ENCODE peak calls at places on chromosomes 16 and 17, in seven cellular contexts. T, U, D, A, C, E and M are unnamed samples. For H3K9me3, the result is how much of the 10 kb centered on the place peaks cover.

GRCh38 chr17:16215002-16215272 is 397 bp downstream of the NCOR1 start:
- DNase-seq in T (no peak), U (peak), D (no peak), A (no peak), C (peak), E (peak), M (no peak)

GRCh38 chr17:29562615-29563014 is 4.2 kb downstream of the ABHD15 start:
- DNase-seq in T (no peak), U (no peak), D (no peak), A (no peak), C (no peak), E (no peak), M (no peak)

GRCh38 chr17:78748048-78748729 is 33.9 kb downstream of the CYTH1 start:
- DNase-seq in T (no peak), U (no peak), D (no peak), A (no peak), C (no peak), E (no peak), M (no peak)

GRCh38 chr16:67641779-67642708 is 2.9 kb upstream of the CARMIL2 start:
- DNase-seq in T (peak), U (no peak), D (no peak), A (no peak), C (no peak), E (peak), M (no peak)

GRCh38 chr17:11618861-11619566 is 20.7 kb downstream of the DNAH9 start:
- DNase-seq in T (no peak), U (no peak), D (no peak), A (no peak), C (no peak), E (peak), M (no peak)

GRCh38 chr17:63995626-63996025 is 2.5 kb upstream of the PRR29 start:
- DNase-seq in T (no peak), U (no peak), D (no peak), A (no peak), C (peak), E (no peak), M (no peak)

GRCh38 chr16:52552643-52553042 is 5.7 kb upstream of the TOX3 start:
- DNase-seq in T (no peak), U (no peak), D (no peak), A (no peak), C (no peak), E (no peak), M (peak)

GRCh38 chr17:61436995-61437704 is 15.1 kb upstream of the TBX4 start:
- DNase-seq in T (no peak), U (no peak), D (no peak), A (no peak), C (no peak), E (no peak), M (no peak)

GRCh38 chr16:67862623-67863583 is 9.9 kb upstream of the EDC4 start:
- DNase-seq in T (peak), U (no peak), D (no peak), A (no peak), C (no peak), E (peak), M (no peak)

GRCh38 chr16:49598386-49599170 is 225.0 kb downstream of the C16orf78 start:
- DNase-seq in T (no peak), U (no peak), D (no peak), A (no peak), C (no peak), E (peak), M (no peak)

GRCh38 chr17:45709889-45710288 is 74.2 kb upstream of the CRHR1 start:
- DNase-seq in T (no peak), U (no peak), D (no peak), A (no peak), C (peak), E (no peak), M (no peak)
- H3K9me3 ChIP-seq in T (under half), U (under half), D (under half), A (under half), C (under half), E (under half), M (under half)

GRCh38 chr16:35182043-35182677 is 1722.7 kb downstream of the TP53TG3F start:
- DNase-seq in T (no peak), U (no peak), D (no peak), A (no peak), C (no peak), E (no peak), M (no peak)
- H3K9me3 ChIP-seq in T (under half), U (under half), D (under half), A (under half), C (under half), E (half or more), M (under half)

DNA sequence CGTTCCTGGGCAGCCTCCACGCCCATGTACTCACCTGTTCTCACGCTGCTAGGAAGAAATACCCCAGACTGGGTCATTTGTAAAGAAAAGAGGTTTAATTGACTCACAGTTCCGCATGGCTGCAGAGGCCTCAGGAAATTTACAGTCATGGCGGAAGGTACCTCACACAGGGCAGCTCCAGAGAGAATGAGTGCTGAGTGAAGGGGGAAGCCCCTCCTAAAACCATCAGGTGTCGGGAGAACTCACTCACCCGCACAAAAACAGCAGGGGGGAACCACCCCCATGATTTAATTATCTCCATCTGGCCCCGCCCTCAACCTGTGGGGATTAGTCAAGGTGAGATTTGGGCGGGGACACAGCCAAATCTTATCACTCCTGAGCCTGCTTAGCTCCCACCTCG is 18.2 kb downstream of the RAB40C start:
- DNase-seq in T (no peak), U (no peak), D (no peak), A (no peak), C (no peak), E (no peak), M (no peak)
- H3K9me3 ChIP-seq in T (under half), U (under half), D (under half), A (under half), C (under half), E (under half), M (under half)

GRCh38 chr16:3216263-3216640 is 18.7 kb downstream of the ZNF200 start:
- DNase-seq in T (no peak), U (no peak), D (no peak), A (no peak), C (no peak), E (no peak), M (no peak)
- H3K9me3 ChIP-seq in T (under half), U (half or more), D (under half), A (under half), C (under half), E (under half), M (under half)

DNA sequence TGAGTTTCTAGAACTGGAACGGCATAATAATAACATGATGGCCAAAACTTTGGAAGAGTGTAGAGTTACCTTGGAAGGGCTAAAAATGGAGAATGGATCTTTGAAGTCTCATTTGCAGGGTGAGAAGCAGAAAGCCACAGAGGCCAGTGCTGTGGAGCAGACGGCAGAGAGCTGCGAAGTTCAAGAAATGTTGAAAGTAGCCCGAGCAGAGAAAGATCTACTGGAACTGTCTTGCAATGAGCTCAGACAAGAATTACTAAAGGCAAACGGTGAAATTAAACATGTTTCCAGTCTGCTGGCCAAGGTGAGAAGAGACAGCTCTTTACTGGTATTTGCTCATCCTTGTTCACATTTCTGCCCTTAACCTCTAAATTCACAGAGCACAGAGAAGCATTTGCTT is 196.4 kb downstream of the SPECC1 start:
- DNase-seq in T (no peak), U (no peak), D (no peak), A (no peak), C (no peak), E (no peak), M (no peak)
- H3K9me3 ChIP-seq in T (under half), U (under half), D (under half), A (under half), C (under half), E (under half), M (under half)

DNA sequence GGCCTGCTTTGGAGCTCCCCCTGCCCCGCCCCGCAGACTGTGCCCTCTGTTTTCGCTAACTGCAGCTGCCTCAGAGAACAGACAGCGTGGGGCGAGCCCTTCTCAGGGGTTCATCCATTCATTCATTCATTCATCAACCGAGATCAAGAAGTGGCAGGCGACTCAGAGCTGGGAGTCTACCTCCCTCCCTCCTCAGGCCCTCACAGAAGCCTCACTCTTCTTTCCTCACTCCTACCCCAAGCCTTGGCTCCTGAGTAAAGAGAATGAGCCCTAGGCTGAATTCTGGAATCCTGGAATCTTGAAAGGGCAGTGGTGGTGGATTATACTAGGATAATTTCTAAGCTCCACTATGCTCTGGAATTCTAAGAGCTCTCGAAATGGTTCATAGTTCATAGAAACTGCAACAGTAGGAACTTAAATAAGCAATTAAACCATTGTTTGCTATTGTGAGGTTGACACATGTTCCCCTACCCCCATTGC is 2.3 kb upstream of the DLX3 start:
- DNase-seq in T (no peak), U (no peak), D (no peak), A (no peak), C (no peak), E (no peak), M (no peak)
- H3K9me3 ChIP-seq in T (under half), U (under half), D (under half), A (under half), C (under half), E (under half), M (under half)

GRCh38 chr16:87352818-87353217 is 30.8 kb downstream of the FBXO31 start:
- DNase-seq in T (no peak), U (no peak), D (no peak), A (no peak), C (peak), E (no peak), M (no peak)
- H3K9me3 ChIP-seq in T (under half), U (under half), D (under half), A (under half), C (under half), E (under half), M (under half)

GRCh38 chr17:83199500-83200201 is 120.2 kb downstream of the METRNL start:
- DNase-seq in T (peak), U (no peak), D (no peak), A (peak), C (no peak), E (peak), M (no peak)
- H3K9me3 ChIP-seq in T (under half), U (under half), D (under half), A (under half), C (under half), E (under half), M (under half)

GRCh38 chr16:35561346-35561745 is 2101.9 kb downstream of the TP53TG3F start:
- DNase-seq in T (no peak), U (no peak), D (no peak), A (no peak), C (no peak), E (no peak), M (no peak)
- H3K9me3 ChIP-seq in T (under half), U (under half), D (under half), A (under half), C (under half), E (under half), M (under half)